ENCODE peak calls at places on chromosomes 3 and 15, in seven cellular contexts. One of them, this sample, is unnamed.
A peak's percentile ranks its signal among the peaks of the same experiment; 100 is the strongest.

GRCh38 chr15:87032291-87032690 is 952.6 kb downstream of the AGBL1 start:
- DNase-seq in PC-3: peak; percentile 30
- DNase-seq in adrenal gland: no peak
- DNase-seq in cardiac muscle cell: no peak
- DNase-seq in effector memory CD4-positive, alpha-beta T cell: no peak
- DNase-seq in uterus: no peak
- DNase-seq in stomach: no peak
- DNase-seq in this sample: no peak

GRCh38 chr3:172546105-172546504 is 22.9 kb upstream of the TNFSF10 start:
- DNase-seq in PC-3: peak; percentile 87
- DNase-seq in adrenal gland: no peak
- DNase-seq in cardiac muscle cell: no peak
- DNase-seq in effector memory CD4-positive, alpha-beta T cell: no peak
- DNase-seq in uterus: no peak
- DNase-seq in stomach: no peak
- DNase-seq in this sample: no peak

GRCh38 chr15:63553388-63553791 is 43.8 kb upstream of the FBXL22 start:
- DNase-seq in PC-3: peak; percentile 61
- DNase-seq in adrenal gland: peak; percentile 73
- DNase-seq in cardiac muscle cell: peak; percentile 98
- DNase-seq in effector memory CD4-positive, alpha-beta T cell: no peak
- DNase-seq in uterus: peak; percentile 27
- DNase-seq in stomach: peak; percentile 59
- DNase-seq in this sample: peak; percentile 45

GRCh38 chr3:52236424-52236886 is 2.5 kb downstream of the TWF2 start:
- DNase-seq in PC-3: no peak
- DNase-seq in adrenal gland: peak; percentile 24
- DNase-seq in cardiac muscle cell: no peak
- DNase-seq in effector memory CD4-positive, alpha-beta T cell: no peak
- DNase-seq in uterus: peak; percentile 15
- DNase-seq in stomach: no peak
- DNase-seq in this sample: no peak

GRCh38 chr3:159929181-159929893 is 59.3 kb upstream of the IL12A start:
- DNase-seq in PC-3: peak; percentile 81
- DNase-seq in adrenal gland: no peak
- DNase-seq in cardiac muscle cell: peak; percentile 66
- DNase-seq in effector memory CD4-positive, alpha-beta T cell: no peak
- DNase-seq in uterus: no peak
- DNase-seq in stomach: no peak
- DNase-seq in this sample: peak; percentile 11

GRCh38 chr3:133478624-133479023 is 78.8 kb downstream of the BFSP2 start:
- DNase-seq in PC-3: no peak
- DNase-seq in adrenal gland: no peak
- DNase-seq in cardiac muscle cell: no peak
- DNase-seq in effector memory CD4-positive, alpha-beta T cell: no peak
- DNase-seq in uterus: no peak
- DNase-seq in stomach: no peak
- DNase-seq in this sample: no peak

GRCh38 chr15:87722941-87723691 is 533.4 kb downstream of the NTRK3 start:
- DNase-seq in PC-3: peak; percentile 22
- DNase-seq in adrenal gland: no peak
- DNase-seq in cardiac muscle cell: no peak
- DNase-seq in effector memory CD4-positive, alpha-beta T cell: no peak
- DNase-seq in uterus: no peak
- DNase-seq in stomach: no peak
- DNase-seq in this sample: peak; percentile 88

GRCh38 chr3:126300761-126301481 is 56.3 kb downstream of the KLF15 start:
- DNase-seq in PC-3: no peak
- DNase-seq in adrenal gland: peak; percentile 15
- DNase-seq in cardiac muscle cell: peak; percentile 77
- DNase-seq in effector memory CD4-positive, alpha-beta T cell: no peak
- DNase-seq in uterus: peak; percentile 45
- DNase-seq in stomach: peak; percentile 73
- DNase-seq in this sample: no peak

GRCh38 chr3:128569756-128570155 is 76.8 kb upstream of the GATA2 start:
- DNase-seq in PC-3: no peak
- DNase-seq in adrenal gland: no peak
- DNase-seq in cardiac muscle cell: no peak
- DNase-seq in effector memory CD4-positive, alpha-beta T cell: no peak
- DNase-seq in uterus: no peak
- DNase-seq in stomach: no peak
- DNase-seq in this sample: no peak

GRCh38 chr15:67551207-67551743 is 8.8 kb downstream of the MAP2K5 start:
- DNase-seq in PC-3: no peak
- DNase-seq in adrenal gland: no peak
- DNase-seq in cardiac muscle cell: no peak
- DNase-seq in effector memory CD4-positive, alpha-beta T cell: no peak
- DNase-seq in uterus: no peak
- DNase-seq in stomach: no peak
- DNase-seq in this sample: no peak

GRCh38 chr3:127595303-127595702 is 2.9 kb upstream of the MCM2 start:
- DNase-seq in PC-3: no peak
- DNase-seq in adrenal gland: no peak
- DNase-seq in cardiac muscle cell: no peak
- DNase-seq in effector memory CD4-positive, alpha-beta T cell: no peak
- DNase-seq in uterus: no peak
- DNase-seq in stomach: no peak
- DNase-seq in this sample: no peak

GRCh38 chr3:152909180-152909883 is 74.4 kb downstream of the P2RY1 start:
- DNase-seq in PC-3: peak; percentile 9
- DNase-seq in adrenal gland: peak; percentile 56
- DNase-seq in cardiac muscle cell: peak; percentile 73
- DNase-seq in effector memory CD4-positive, alpha-beta T cell: no peak
- DNase-seq in uterus: no peak
- DNase-seq in stomach: no peak
- DNase-seq in this sample: no peak

GRCh38 chr3:21226086-21226485 is 524.9 kb downstream of the ZNF385D start:
- DNase-seq in PC-3: no peak
- DNase-seq in adrenal gland: no peak
- DNase-seq in cardiac muscle cell: no peak
- DNase-seq in effector memory CD4-positive, alpha-beta T cell: no peak
- DNase-seq in uterus: no peak
- DNase-seq in stomach: no peak
- DNase-seq in this sample: no peak

GRCh38 chr3:108918866-108919265 is 34.8 kb downstream of the GUCA1C start:
- DNase-seq in PC-3: no peak
- DNase-seq in adrenal gland: no peak
- DNase-seq in cardiac muscle cell: no peak
- DNase-seq in effector memory CD4-positive, alpha-beta T cell: no peak
- DNase-seq in uterus: no peak
- DNase-seq in stomach: no peak
- DNase-seq in this sample: no peak
- H3K27ac ChIP-seq in PC-3: no peak overlapping the region
- H3K27ac ChIP-seq in adrenal gland: no peak overlapping the region
- H3K27ac ChIP-seq in cardiac muscle cell: no peak overlapping the region
- H3K27ac ChIP-seq in effector memory CD4-positive, alpha-beta T cell: no peak overlapping the region
- H3K27ac ChIP-seq in uterus: no peak overlapping the region
- H3K27ac ChIP-seq in stomach: no peak overlapping the region
- H3K27ac ChIP-seq in this sample: no peak overlapping the region

GRCh38 chr3:64705946-64706345 is 18.1 kb upstream of the ADAMTS9 start:
- DNase-seq in PC-3: no peak
- DNase-seq in adrenal gland: no peak
- DNase-seq in cardiac muscle cell: no peak
- DNase-seq in effector memory CD4-positive, alpha-beta T cell: no peak
- DNase-seq in uterus: no peak
- DNase-seq in stomach: no peak
- DNase-seq in this sample: no peak

GRCh38 chr3:64708456-64708855 is 20.7 kb upstream of the ADAMTS9 start:
- DNase-seq in PC-3: no peak
- DNase-seq in adrenal gland: no peak
- DNase-seq in cardiac muscle cell: no peak
- DNase-seq in effector memory CD4-positive, alpha-beta T cell: no peak
- DNase-seq in uterus: no peak
- DNase-seq in stomach: no peak
- DNase-seq in this sample: no peak
- H3K4me3 ChIP-seq in PC-3: no peak overlapping the region
- H3K4me3 ChIP-seq in adrenal gland: no peak overlapping the region
- H3K4me3 ChIP-seq in cardiac muscle cell: no peak overlapping the region
- H3K4me3 ChIP-seq in effector memory CD4-positive, alpha-beta T cell: no peak overlapping the region
- H3K4me3 ChIP-seq in uterus: no peak overlapping the region
- H3K4me3 ChIP-seq in stomach: no peak overlapping the region
- H3K4me3 ChIP-seq in this sample: no peak overlapping the region

GRCh38 chr3:49030331-49030730 is 1.1 kb upstream of the IMPDH2 start:
- DNase-seq in PC-3: no peak
- DNase-seq in adrenal gland: no peak
- DNase-seq in cardiac muscle cell: no peak
- DNase-seq in effector memory CD4-positive, alpha-beta T cell: no peak
- DNase-seq in uterus: no peak
- DNase-seq in stomach: no peak
- DNase-seq in this sample: no peak
- H3K36me3 ChIP-seq in PC-3: peaks cover 68% of the 10 kb centered on the region
- H3K36me3 ChIP-seq in adrenal gland: peaks cover 52% of the 10 kb centered on the region
- H3K36me3 ChIP-seq in cardiac muscle cell: peaks cover 45% of the 10 kb centered on the region
- H3K36me3 ChIP-seq in effector memory CD4-positive, alpha-beta T cell: peaks cover 56% of the 10 kb centered on the region
- H3K36me3 ChIP-seq in uterus: no peaks in the 10 kb centered on the region
- H3K36me3 ChIP-seq in stomach: peaks cover 77% of the 10 kb centered on the region
- H3K36me3 ChIP-seq in this sample: peaks cover 56% of the 10 kb centered on the region

DNA sequence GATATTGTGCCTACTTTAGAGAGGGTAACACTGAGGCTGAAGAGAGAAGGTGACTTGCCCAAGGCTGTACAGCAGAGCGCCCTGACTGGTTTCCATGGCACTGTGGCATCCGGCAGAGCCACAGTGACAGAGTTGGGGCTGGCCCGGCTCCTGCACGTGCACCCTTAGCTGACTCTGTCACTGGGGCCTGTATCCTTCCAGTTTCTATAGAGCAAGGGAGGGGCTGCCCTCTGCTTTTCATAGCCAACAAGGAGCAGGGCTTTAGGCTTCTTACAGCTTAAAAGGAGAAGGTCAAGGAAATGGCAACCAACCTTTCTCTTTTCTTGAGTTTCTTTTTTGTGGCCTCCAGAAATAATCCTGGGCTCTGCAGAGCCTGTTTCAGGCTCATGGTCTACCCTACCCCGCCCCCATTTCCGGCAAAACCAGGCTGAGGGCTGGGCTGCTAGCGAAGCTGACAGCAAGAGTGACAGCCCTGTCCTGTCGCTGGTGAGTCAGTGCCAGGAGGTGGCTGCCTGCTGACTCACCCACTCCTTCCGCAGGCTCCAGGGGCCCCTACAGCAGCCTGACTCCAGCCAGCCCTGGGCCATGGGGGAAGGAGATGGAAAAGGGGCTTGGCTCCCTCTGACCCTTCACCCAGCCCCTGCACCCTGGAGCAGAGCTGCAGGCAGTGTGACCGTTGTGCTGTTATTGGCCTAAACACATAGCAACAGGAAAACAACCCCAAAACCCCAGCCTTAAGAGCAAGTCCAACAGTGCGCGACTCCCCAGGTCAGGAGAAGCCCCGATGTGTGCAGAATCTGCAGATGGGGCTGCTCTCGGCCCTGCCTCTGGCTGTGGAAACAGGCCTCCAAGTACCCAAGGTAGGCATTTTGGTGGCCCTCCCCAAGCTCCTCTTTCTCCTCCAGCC is 29.8 kb downstream of the SLC6A6 start:
- DNase-seq in PC-3: peak; percentile 96
- DNase-seq in adrenal gland: peak; percentile 96
- DNase-seq in cardiac muscle cell: peak; percentile 78
- DNase-seq in effector memory CD4-positive, alpha-beta T cell: peak; percentile 92
- DNase-seq in uterus: peak; percentile 65
- DNase-seq in stomach: peak; percentile 89
- DNase-seq in this sample: peak; percentile 88
- H3K27ac ChIP-seq in PC-3: peak overlapping the region; percentile 75
- H3K27ac ChIP-seq in adrenal gland: peak overlapping the region; percentile 62
- H3K27ac ChIP-seq in cardiac muscle cell: no peak overlapping the region
- H3K27ac ChIP-seq in effector memory CD4-positive, alpha-beta T cell: peak overlapping the region; percentile 93
- H3K27ac ChIP-seq in uterus: no peak overlapping the region
- H3K27ac ChIP-seq in stomach: peak overlapping the region; percentile 81
- H3K27ac ChIP-seq in this sample: peak overlapping the region; percentile 52

DNA sequence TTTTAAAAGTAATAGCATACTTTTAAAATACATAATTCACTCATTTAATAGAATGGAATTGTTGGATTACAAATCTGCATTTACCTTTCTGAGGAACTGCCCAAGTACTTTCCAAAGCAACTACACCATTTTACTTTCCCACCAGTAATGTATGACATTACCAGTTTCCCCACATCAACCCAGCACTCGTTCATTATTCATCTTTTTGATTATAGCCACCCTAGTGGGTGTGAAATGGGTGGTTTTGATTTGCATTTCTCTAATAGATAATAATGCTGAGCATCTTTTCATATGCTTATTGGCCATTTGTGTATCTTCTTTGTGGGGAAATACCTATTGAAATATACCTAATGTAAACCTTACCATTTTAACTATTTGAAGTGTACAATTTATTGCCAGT is 18.0 kb upstream of the EBLN2 start:
- DNase-seq in PC-3: no peak
- DNase-seq in adrenal gland: no peak
- DNase-seq in cardiac muscle cell: no peak
- DNase-seq in effector memory CD4-positive, alpha-beta T cell: no peak
- DNase-seq in uterus: no peak
- DNase-seq in stomach: no peak
- DNase-seq in this sample: no peak
- H3K4me3 ChIP-seq in PC-3: no peak overlapping the region
- H3K4me3 ChIP-seq in adrenal gland: no peak overlapping the region
- H3K4me3 ChIP-seq in cardiac muscle cell: no peak overlapping the region
- H3K4me3 ChIP-seq in effector memory CD4-positive, alpha-beta T cell: no peak overlapping the region
- H3K4me3 ChIP-seq in uterus: no peak overlapping the region
- H3K4me3 ChIP-seq in stomach: no peak overlapping the region
- H3K4me3 ChIP-seq in this sample: no peak overlapping the region

DNA sequence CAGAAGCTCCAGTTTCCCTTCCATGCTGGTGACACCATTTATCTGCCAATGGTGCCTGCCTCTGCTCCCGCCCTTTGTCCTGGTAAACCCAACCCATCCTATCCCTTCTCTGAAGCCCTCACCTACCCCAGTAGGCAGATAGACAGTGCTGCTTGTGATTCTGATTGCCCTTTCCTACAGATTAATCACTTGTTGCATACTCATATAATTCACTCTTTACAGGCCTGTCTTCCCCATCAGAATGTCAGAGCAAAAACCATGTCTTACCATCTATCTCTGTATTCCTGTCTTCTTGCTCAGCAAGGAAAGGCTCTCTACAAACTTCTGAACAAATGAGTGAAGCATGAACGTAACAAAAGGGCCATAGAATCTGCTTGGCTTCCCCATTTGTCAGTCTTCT is 47.9 kb downstream of the MRPS25 start:
- DNase-seq in PC-3: no peak
- DNase-seq in adrenal gland: no peak
- DNase-seq in cardiac muscle cell: no peak
- DNase-seq in effector memory CD4-positive, alpha-beta T cell: no peak
- DNase-seq in uterus: no peak
- DNase-seq in stomach: no peak
- DNase-seq in this sample: no peak
- H3K36me3 ChIP-seq in PC-3: peaks cover 44% of the 10 kb centered on the region
- H3K36me3 ChIP-seq in adrenal gland: peaks cover 67% of the 10 kb centered on the region
- H3K36me3 ChIP-seq in cardiac muscle cell: peaks cover 69% of the 10 kb centered on the region
- H3K36me3 ChIP-seq in effector memory CD4-positive, alpha-beta T cell: peaks cover 78% of the 10 kb centered on the region
- H3K36me3 ChIP-seq in uterus: no peaks in the 10 kb centered on the region
- H3K36me3 ChIP-seq in stomach: peaks cover 96% of the 10 kb centered on the region
- H3K36me3 ChIP-seq in this sample: peaks cover 32% of the 10 kb centered on the region

This sample was measured in SJCRH30.